ENCODE peak calls at places on chromosomes 11 and 22, in six cellular contexts. One of them, this sample, is unnamed.

GRCh38 chr22:39598017-39598965 is 27.7 kb downstream of the CACNA1I start:
- DNase-seq in AG10803: no peak
- DNase-seq in fibroblast of lung: no peak
- DNase-seq in astrocyte of the spinal cord: no peak
- DNase-seq in transverse colon: peak
- DNase-seq in HCT116: peak
- DNase-seq in this sample: peak

GRCh38 chr11:82686211-82686610 is 47.5 kb downstream of the FAM181B start:
- DNase-seq in AG10803: no peak
- DNase-seq in fibroblast of lung: no peak
- DNase-seq in astrocyte of the spinal cord: no peak
- DNase-seq in transverse colon: no peak
- DNase-seq in HCT116: no peak
- DNase-seq in this sample: no peak

GRCh38 chr11:60389279-60389910 is 6.9 kb upstream of the MS4A14 start:
- DNase-seq in AG10803: no peak
- DNase-seq in fibroblast of lung: no peak
- DNase-seq in astrocyte of the spinal cord: no peak
- DNase-seq in transverse colon: no peak
- DNase-seq in HCT116: no peak
- DNase-seq in this sample: no peak

GRCh38 chr22:22452211-22452610 is 56.3 kb downstream of the ZNF280B start:
- DNase-seq in AG10803: no peak
- DNase-seq in fibroblast of lung: no peak
- DNase-seq in astrocyte of the spinal cord: no peak
- DNase-seq in transverse colon: no peak
- DNase-seq in HCT116: no peak
- DNase-seq in this sample: no peak

GRCh38 chr11:114439229-114440120 is at the start of gene REXO2:
- DNase-seq in AG10803: peak
- DNase-seq in fibroblast of lung: peak
- DNase-seq in astrocyte of the spinal cord: peak
- DNase-seq in transverse colon: peak
- DNase-seq in HCT116: peak
- DNase-seq in this sample: peak

GRCh38 chr11:122727101-122727929 is 71.8 kb downstream of the UBASH3B start:
- DNase-seq in AG10803: peak
- DNase-seq in fibroblast of lung: no peak
- DNase-seq in astrocyte of the spinal cord: no peak
- DNase-seq in transverse colon: peak
- DNase-seq in HCT116: no peak
- DNase-seq in this sample: no peak

GRCh38 chr11:35617687-35618496 is at the start of gene FJX1:
- DNase-seq in AG10803: peak
- DNase-seq in fibroblast of lung: peak
- DNase-seq in astrocyte of the spinal cord: peak
- DNase-seq in transverse colon: peak
- DNase-seq in HCT116: no peak
- DNase-seq in this sample: peak

GRCh38 chr22:50696799-50697561 is 24.4 kb downstream of the SHANK3 start:
- DNase-seq in AG10803: peak
- DNase-seq in fibroblast of lung: peak
- DNase-seq in astrocyte of the spinal cord: no peak
- DNase-seq in transverse colon: no peak
- DNase-seq in HCT116: no peak
- DNase-seq in this sample: peak

GRCh38 chr11:26987205-26987604 is 6.7 kb upstream of the FIBIN start:
- DNase-seq in AG10803: peak
- DNase-seq in fibroblast of lung: no peak
- DNase-seq in astrocyte of the spinal cord: no peak
- DNase-seq in transverse colon: no peak
- DNase-seq in HCT116: no peak
- DNase-seq in this sample: no peak

GRCh38 chr11:35144103-35144741 is 5.3 kb downstream of the CD44 start:
- DNase-seq in AG10803: peak
- DNase-seq in fibroblast of lung: peak
- DNase-seq in astrocyte of the spinal cord: peak
- DNase-seq in transverse colon: peak
- DNase-seq in HCT116: no peak
- DNase-seq in this sample: peak

GRCh38 chr11:117859061-117859460 is 17.4 kb downstream of the FXYD6 start:
- DNase-seq in AG10803: no peak
- DNase-seq in fibroblast of lung: no peak
- DNase-seq in astrocyte of the spinal cord: no peak
- DNase-seq in transverse colon: no peak
- DNase-seq in HCT116: no peak
- DNase-seq in this sample: no peak

GRCh38 chr22:30566125-30566524 is 8.3 kb downstream of the GAL3ST1 start:
- DNase-seq in AG10803: no peak
- DNase-seq in fibroblast of lung: no peak
- DNase-seq in astrocyte of the spinal cord: no peak
- DNase-seq in transverse colon: peak
- DNase-seq in HCT116: no peak
- DNase-seq in this sample: no peak

GRCh38 chr22:37455896-37456295 is 28.6 kb upstream of the ELFN2 start:
- DNase-seq in AG10803: no peak
- DNase-seq in fibroblast of lung: peak
- DNase-seq in astrocyte of the spinal cord: no peak
- DNase-seq in transverse colon: no peak
- DNase-seq in HCT116: no peak
- DNase-seq in this sample: peak

GRCh38 chr11:63914896-63915681 is 1.9 kb downstream of the RCOR2 start:
- DNase-seq in AG10803: no peak
- DNase-seq in fibroblast of lung: no peak
- DNase-seq in astrocyte of the spinal cord: no peak
- DNase-seq in transverse colon: no peak
- DNase-seq in HCT116: no peak
- DNase-seq in this sample: no peak

GRCh38 chr11:839875-840617 is 2.3 kb downstream of the POLR2L start:
- DNase-seq in AG10803: no peak
- DNase-seq in fibroblast of lung: no peak
- DNase-seq in astrocyte of the spinal cord: no peak
- DNase-seq in transverse colon: no peak
- DNase-seq in HCT116: no peak
- DNase-seq in this sample: peak

GRCh38 chr11:74957937-74958629 is 9.0 kb downstream of the SPCS2 start:
- DNase-seq in AG10803: no peak
- DNase-seq in fibroblast of lung: no peak
- DNase-seq in astrocyte of the spinal cord: no peak
- DNase-seq in transverse colon: no peak
- DNase-seq in HCT116: no peak
- DNase-seq in this sample: no peak

GRCh38 chr11:60914620-60915249 is 777 bp downstream of the TMEM109 start:
- DNase-seq in AG10803: peak
- DNase-seq in fibroblast of lung: peak
- DNase-seq in astrocyte of the spinal cord: peak
- DNase-seq in transverse colon: peak
- DNase-seq in HCT116: no peak
- DNase-seq in this sample: peak

GRCh38 chr22:38136607-38137006 is 26.1 kb upstream of the BAIAP2L2 start:
- DNase-seq in AG10803: peak
- DNase-seq in fibroblast of lung: no peak
- DNase-seq in astrocyte of the spinal cord: no peak
- DNase-seq in transverse colon: no peak
- DNase-seq in HCT116: no peak
- DNase-seq in this sample: no peak

GRCh38 chr11:76977791-76978190 is 56.4 kb upstream of the B3GNT6 start:
- DNase-seq in AG10803: no peak
- DNase-seq in fibroblast of lung: no peak
- DNase-seq in astrocyte of the spinal cord: no peak
- DNase-seq in transverse colon: no peak
- DNase-seq in HCT116: no peak
- DNase-seq in this sample: no peak

GRCh38 chr22:19807914-19808872 is 46.5 kb downstream of the GNB1L start:
- DNase-seq in AG10803: no peak
- DNase-seq in fibroblast of lung: no peak
- DNase-seq in astrocyte of the spinal cord: no peak
- DNase-seq in transverse colon: no peak
- DNase-seq in HCT116: no peak
- DNase-seq in this sample: no peak

GRCh38 chr11:1497600-1497999 is 11.0 kb upstream of the MOB2 start:
- DNase-seq in AG10803: no peak
- DNase-seq in fibroblast of lung: no peak
- DNase-seq in astrocyte of the spinal cord: no peak
- DNase-seq in transverse colon: no peak
- DNase-seq in HCT116: no peak
- DNase-seq in this sample: no peak

GRCh38 chr11:115267871-115268270 is 236.3 kb downstream of the CADM1 start:
- DNase-seq in AG10803: peak
- DNase-seq in fibroblast of lung: no peak
- DNase-seq in astrocyte of the spinal cord: no peak
- DNase-seq in transverse colon: no peak
- DNase-seq in HCT116: no peak
- DNase-seq in this sample: no peak

GRCh38 chr22:35205141-35205775 is 52.0 kb upstream of the HMGXB4 start:
- DNase-seq in AG10803: no peak
- DNase-seq in fibroblast of lung: no peak
- DNase-seq in astrocyte of the spinal cord: no peak
- DNase-seq in transverse colon: no peak
- DNase-seq in HCT116: no peak
- DNase-seq in this sample: no peak

GRCh38 chr11:69663326-69663725 is 11.8 kb downstream of the LTO1 start:
- DNase-seq in AG10803: no peak
- DNase-seq in fibroblast of lung: no peak
- DNase-seq in astrocyte of the spinal cord: no peak
- DNase-seq in transverse colon: no peak
- DNase-seq in HCT116: no peak
- DNase-seq in this sample: no peak

GRCh38 chr11:69664103-69664775 is 10.9 kb downstream of the LTO1 start:
- DNase-seq in AG10803: no peak
- DNase-seq in fibroblast of lung: no peak
- DNase-seq in astrocyte of the spinal cord: no peak
- DNase-seq in transverse colon: no peak
- DNase-seq in HCT116: no peak
- DNase-seq in this sample: no peak

GRCh38 chr11:69661413-69661715 is 13.8 kb downstream of the LTO1 start:
- DNase-seq in AG10803: no peak
- DNase-seq in fibroblast of lung: no peak
- DNase-seq in astrocyte of the spinal cord: no peak
- DNase-seq in transverse colon: no peak
- DNase-seq in HCT116: no peak
- DNase-seq in this sample: no peak

GRCh38 chr11:69662806-69663205 is 12.3 kb downstream of the LTO1 start:
- DNase-seq in AG10803: no peak
- DNase-seq in fibroblast of lung: no peak
- DNase-seq in astrocyte of the spinal cord: no peak
- DNase-seq in transverse colon: no peak
- DNase-seq in HCT116: no peak
- DNase-seq in this sample: no peak

GRCh38 chr11:69662021-69662698 is 13.0 kb downstream of the LTO1 start:
- DNase-seq in AG10803: no peak
- DNase-seq in fibroblast of lung: no peak
- DNase-seq in astrocyte of the spinal cord: no peak
- DNase-seq in transverse colon: no peak
- DNase-seq in HCT116: no peak
- DNase-seq in this sample: no peak
- TF ChIP-seq CTCF in AG10803: peak
- TF ChIP-seq CTCF in fibroblast of lung: no peak
- TF ChIP-seq CTCF in astrocyte of the spinal cord: peak
- TF ChIP-seq CTCF in transverse colon: no peak
- TF ChIP-seq CTCF in HCT116: peak
- TF ChIP-seq CTCF in this sample: peak

DNA sequence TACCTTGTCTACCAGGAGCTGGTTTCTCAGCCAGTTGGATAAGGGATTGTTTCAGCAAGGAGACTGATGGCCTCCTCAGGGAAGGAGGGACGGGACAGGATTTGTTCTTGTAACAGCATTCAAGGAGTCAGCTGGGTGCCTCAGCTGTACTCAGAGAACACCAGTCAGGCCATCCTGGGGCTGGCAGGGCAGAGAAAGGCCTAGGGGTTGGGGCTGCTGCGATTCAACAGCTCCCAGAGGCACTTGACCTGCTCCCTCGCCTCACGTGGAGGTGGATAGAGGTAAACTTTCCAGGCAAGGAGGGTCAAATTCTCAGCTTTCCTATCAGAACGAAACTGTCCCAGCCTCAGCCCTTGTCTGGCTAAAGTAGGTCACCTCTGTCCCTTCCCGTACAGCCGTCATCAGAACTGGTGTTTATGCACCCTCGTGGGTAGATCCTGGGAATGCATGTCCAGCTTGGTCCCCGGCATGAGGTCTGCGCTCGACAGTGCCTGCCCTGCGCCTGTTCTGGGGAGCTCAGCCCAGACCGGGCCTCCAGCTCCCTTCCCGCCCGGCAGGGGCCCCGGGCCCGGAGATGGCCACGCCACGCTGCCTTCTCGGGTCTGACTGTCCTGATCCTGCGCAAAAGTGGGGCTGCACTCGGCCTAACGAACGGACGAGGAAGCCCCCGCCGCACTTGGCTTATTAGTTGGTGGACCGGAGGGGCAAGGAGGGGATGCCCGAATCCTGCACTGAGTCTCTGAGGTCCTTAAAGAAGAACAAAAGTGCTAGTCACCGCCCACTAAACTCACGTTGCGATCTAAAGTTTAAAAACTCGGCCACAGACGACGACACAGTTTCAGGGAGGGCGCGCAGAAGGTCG is 762 bp upstream of the CCDC134 start:
- DNase-seq in AG10803: peak
- DNase-seq in fibroblast of lung: peak
- DNase-seq in astrocyte of the spinal cord: peak
- DNase-seq in transverse colon: peak
- DNase-seq in HCT116: no peak
- DNase-seq in this sample: no peak
- H3K4me3 ChIP-seq in AG10803: peak
- H3K4me3 ChIP-seq in fibroblast of lung: peak
- H3K4me3 ChIP-seq in astrocyte of the spinal cord: peak
- H3K4me3 ChIP-seq in transverse colon: peak
- H3K4me3 ChIP-seq in HCT116: peak
- H3K4me3 ChIP-seq in this sample: peak

GRCh38 chr11:91773090-91773489 is 451.5 kb upstream of the FAT3 start:
- DNase-seq in AG10803: peak
- DNase-seq in fibroblast of lung: peak
- DNase-seq in astrocyte of the spinal cord: no peak
- DNase-seq in transverse colon: no peak
- DNase-seq in HCT116: no peak
- DNase-seq in this sample: no peak
- TF ChIP-seq CTCF in AG10803: peak
- TF ChIP-seq CTCF in fibroblast of lung: no peak
- TF ChIP-seq CTCF in astrocyte of the spinal cord: peak
- TF ChIP-seq CTCF in transverse colon: no peak
- TF ChIP-seq CTCF in HCT116: no peak
- TF ChIP-seq CTCF in this sample: no peak

DNA sequence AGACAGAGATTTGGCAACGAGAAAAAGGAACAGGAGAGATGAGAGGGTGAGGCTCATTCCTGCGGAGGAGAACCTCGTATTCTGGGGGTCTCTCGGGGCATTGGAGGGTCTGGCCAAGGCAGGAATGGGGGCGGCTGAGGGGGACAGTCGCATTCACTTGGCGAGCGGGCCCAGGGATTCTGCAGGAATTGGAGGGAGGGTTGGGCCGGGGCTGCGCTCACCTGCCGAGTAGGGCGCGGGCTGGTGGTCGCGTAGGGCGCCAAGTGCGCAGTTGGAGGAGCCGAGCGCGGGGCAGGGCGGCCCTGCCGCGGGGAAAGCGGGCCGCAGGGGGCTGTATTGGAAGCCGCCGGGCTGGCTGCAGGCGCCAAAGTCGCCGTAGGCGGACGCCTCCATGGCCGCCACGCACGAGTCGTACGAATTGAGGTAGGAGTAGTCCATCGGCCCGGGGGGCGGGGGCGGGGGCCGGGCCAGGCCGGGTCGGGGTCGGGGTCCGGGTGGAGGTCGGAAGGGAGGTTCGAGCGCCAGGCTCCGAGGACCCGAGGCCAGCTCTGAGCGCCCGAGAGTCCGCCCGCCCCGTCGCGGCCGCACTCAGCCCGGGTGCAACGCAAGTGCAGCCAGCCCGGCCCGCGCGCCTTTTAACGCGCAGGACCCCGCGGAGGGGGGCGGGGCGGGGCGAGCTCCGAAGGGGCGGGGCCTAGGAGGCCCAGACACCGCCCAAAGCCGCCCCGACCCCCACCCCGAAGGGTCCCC is at the start of gene PHOX2A:
- DNase-seq in AG10803: no peak
- DNase-seq in fibroblast of lung: no peak
- DNase-seq in astrocyte of the spinal cord: no peak
- DNase-seq in transverse colon: no peak
- DNase-seq in HCT116: no peak
- DNase-seq in this sample: no peak
- H3K4me3 ChIP-seq in AG10803: no peak
- H3K4me3 ChIP-seq in fibroblast of lung: no peak
- H3K4me3 ChIP-seq in astrocyte of the spinal cord: no peak
- H3K4me3 ChIP-seq in transverse colon: no peak
- H3K4me3 ChIP-seq in HCT116: no peak
- H3K4me3 ChIP-seq in this sample: no peak

This sample was measured in epithelial cell of esophagus.